ENCODE peak calls at places on chromosomes 11 and 22, in five cellular contexts. T is Karpas-422, Z is mammary epithelial cell, D is neuronal stem cell, M is upper lobe of right lung. E is an unnamed sample. For H3K4me1, the result is how much of the 10 kb centered on the place peaks cover.

GRCh38 chr22:49975543-49976389 is 15.2 kb downstream of the PIM3 start:
- DNase-seq in Z (no peak), D (no peak), M (peak), T (no peak), E (no peak)

GRCh38 chr11:133927690-133928627 is 28.8 kb downstream of the IGSF9B start:
- DNase-seq in Z (peak), T (peak), D (no peak), M (peak), E (peak)

GRCh38 chr11:80282643-80283042 is 841.8 kb upstream of the TENM4 start:
- DNase-seq in T (no peak), D (no peak), M (no peak), Z (no peak), E (no peak)

GRCh38 chr11:19715373-19715772 is 2.7 kb downstream of the NAV2 start:
- DNase-seq in D (no peak), Z (peak), M (no peak), T (no peak), E (no peak)

GRCh38 chr22:46421272-46421671 is 85.8 kb downstream of the TRMU start:
- DNase-seq in M (no peak), Z (no peak), T (no peak), D (no peak), E (peak)

GRCh38 chr11:123187670-123188507 is 7.2 kb downstream of the CLMP start:
- DNase-seq in T (no peak), M (no peak), D (no peak), Z (peak), E (no peak)

GRCh38 chr11:1561266-1561665 is 10.8 kb downstream of the DUSP8 start:
- DNase-seq in D (no peak), Z (no peak), T (no peak), M (peak), E (no peak)

GRCh38 chr11:72975778-72976520 is 161.7 kb downstream of the ATG16L2 start:
- DNase-seq in M (no peak), T (no peak), Z (peak), D (no peak), E (no peak)

GRCh38 chr22:37559901-37560681 is at the start of gene CDC42EP1:
- DNase-seq in Z (no peak), T (no peak), M (peak), D (no peak), E (no peak)

GRCh38 chr22:39994566-39995345 is at the start of gene FAM83F:
- DNase-seq in Z (peak), T (no peak), M (no peak), D (no peak), E (peak)

GRCh38 chr11:107598225-107599139 is 7.5 kb downstream of the ELMOD1 start:
- DNase-seq in T (peak), M (peak), Z (no peak), D (no peak), E (no peak)

GRCh38 chr11:35193767-35194166 is 54.8 kb downstream of the CD44 start:
- DNase-seq in D (no peak), Z (no peak), M (no peak), T (no peak), E (no peak)

GRCh38 chr11:35190804-35191348 is 51.9 kb downstream of the CD44 start:
- DNase-seq in M (no peak), Z (no peak), T (no peak), D (no peak), E (no peak)

GRCh38 chr11:35187996-35188395 is 49.0 kb downstream of the CD44 start:
- DNase-seq in D (no peak), T (no peak), M (no peak), Z (no peak), E (no peak)

GRCh38 chr11:35192347-35192746 is 53.4 kb downstream of the CD44 start:
- DNase-seq in Z (no peak), D (no peak), M (peak), T (no peak), E (no peak)
- H3K27ac ChIP-seq in Z (no peak), D (no peak), M (no peak), T (no peak), E (no peak)

GRCh38 chr11:65398362-65398910 is 12.0 kb downstream of the FRMD8 start:
- DNase-seq in D (no peak), M (no peak), T (no peak), Z (no peak), E (no peak)
- H3K4me1 ChIP-seq in D (under half), M (under half), T (under half), Z (under half), E (under half)

GRCh38 chr11:70079691-70080090 is 1.6 kb downstream of the ANO1 start:
- DNase-seq in M (no peak), T (no peak), D (no peak), Z (peak), E (no peak)
- H3K4me3 ChIP-seq in M (no peak), T (no peak), D (no peak), Z (no peak), E (no peak)

GRCh38 chr11:75472081-75472732 is 39.2 kb upstream of the KLHL35 start:
- DNase-seq in D (no peak), T (no peak), Z (peak), M (no peak), E (no peak)
- H3K27ac ChIP-seq in D (no peak), T (peak), Z (no peak), M (no peak), E (no peak)

GRCh38 chr11:12161603-12162350 is 51.4 kb downstream of the MICAL2 start:
- DNase-seq in M (peak), D (no peak), Z (no peak), T (no peak), E (no peak)
- H3K4me1 ChIP-seq in M (half or more), D (under half), Z (half or more), T (under half), E (under half)

GRCh38 chr11:124879999-124880611 is 14.9 kb downstream of the ROBO3 start:
- DNase-seq in M (peak), D (no peak), Z (no peak), T (no peak), E (no peak)
- H3K4me3 ChIP-seq in M (no peak), D (no peak), Z (no peak), T (no peak), E (no peak)

DNA sequence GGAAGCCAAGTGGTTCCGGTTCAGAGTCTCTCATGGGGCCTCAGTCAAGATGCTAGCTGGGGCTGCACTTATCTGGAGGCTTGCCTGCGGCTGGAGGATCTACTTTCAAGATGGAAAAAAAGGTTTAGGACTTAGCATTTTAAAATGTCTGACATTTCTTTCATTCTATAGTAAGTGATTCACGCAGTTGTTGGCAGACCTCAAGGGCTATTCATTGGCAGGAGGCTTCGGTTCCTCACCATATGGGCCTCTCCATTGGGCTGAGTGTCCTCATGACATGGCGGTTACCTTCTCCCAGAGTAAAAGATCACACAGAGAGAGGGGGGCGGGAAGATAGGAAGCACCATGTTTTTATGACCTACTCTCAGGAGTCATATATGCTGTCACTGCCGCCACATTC is 298.0 kb upstream of the PLET1 start:
- DNase-seq in M (no peak), Z (no peak), D (no peak), T (no peak), E (no peak)
- H3K27ac ChIP-seq in M (no peak), Z (no peak), D (no peak), T (no peak), E (no peak)

DNA sequence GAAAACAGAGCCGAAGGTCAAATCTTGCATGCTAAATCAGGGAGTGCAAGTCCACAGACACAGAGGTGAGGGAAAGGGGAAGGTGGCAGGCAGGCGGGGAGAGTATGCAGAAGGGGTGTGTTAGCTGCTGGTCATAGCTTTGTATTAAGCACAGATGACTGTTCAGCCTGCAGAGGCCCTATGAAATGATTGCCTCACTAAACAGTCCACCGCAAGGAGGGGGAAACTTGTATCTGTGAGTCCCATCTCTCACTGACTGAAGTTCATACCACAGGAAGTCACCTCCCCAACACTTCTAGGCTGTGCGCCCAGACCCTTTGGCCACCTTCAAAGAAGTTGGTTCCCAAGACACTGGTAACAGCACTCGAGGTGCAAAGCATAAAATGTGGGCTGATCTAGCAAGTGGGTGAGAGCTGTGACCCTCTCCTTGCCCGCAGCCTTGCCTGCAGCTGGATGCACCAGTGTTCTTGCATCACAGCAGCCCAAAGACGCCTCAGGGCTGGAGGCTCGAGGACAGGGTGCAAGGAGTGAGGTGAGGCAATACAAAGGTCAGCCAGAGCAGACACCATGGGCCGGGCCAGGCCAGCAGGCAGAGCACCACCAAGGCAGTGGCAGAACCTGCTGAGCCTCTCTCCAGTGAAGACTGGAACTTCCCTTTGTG is 115.3 kb upstream of the TBCEL start:
- DNase-seq in M (no peak), D (no peak), T (no peak), Z (no peak), E (no peak)
- H3K4me1 ChIP-seq in M (under half), D (under half), T (under half), Z (under half), E (under half)

DNA sequence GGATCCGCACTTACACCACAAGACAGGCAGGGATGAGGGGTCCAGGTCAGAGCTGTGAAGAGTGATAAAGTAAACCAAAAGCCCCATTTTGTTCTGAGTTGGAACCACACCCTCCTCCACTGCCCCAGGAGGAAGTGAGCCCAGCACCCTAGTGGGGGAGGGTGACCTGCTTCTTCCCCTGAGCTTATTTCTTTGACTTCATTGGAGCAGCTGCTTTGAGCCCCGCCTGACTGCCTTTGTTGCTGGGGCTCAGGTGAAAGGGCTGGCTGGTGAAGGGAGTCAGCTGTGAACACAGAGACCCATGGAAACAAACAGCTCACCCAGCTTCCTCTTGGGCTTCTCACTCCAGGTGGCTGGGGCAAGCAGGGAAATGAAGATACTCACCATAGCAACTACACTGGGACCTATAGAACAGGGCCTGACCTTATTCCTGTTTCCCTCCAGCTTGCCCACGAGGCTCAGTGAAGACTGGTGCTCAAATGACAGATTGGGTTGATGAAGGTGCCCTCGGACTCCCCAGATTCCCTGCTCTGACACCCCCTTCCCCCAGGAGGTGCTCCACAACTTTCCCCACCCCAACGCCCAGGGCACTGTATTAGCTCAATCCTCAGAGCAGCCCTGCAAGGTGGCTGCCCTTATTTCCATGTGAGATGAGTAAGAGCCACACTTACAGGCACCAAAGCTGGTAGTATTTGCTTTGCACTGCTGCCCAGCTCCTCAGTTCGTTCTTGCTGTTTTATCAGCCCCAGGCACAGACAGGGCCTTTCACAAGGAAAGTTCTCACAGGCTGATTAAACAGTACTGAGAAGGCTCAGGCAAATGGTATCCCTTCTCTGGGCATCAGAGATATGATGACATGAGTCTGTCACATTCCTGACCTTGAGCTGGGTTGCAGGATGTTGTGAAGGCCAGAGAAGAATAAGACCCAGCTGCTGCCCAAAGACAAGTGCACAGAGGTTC is 2.4 kb downstream of the UCP2 start:
- DNase-seq in T (peak), D (no peak), M (peak), Z (peak), E (peak)
- H3K4me3 ChIP-seq in T (peak), D (no peak), M (peak), Z (no peak), E (peak)

GRCh38 chr22:36343720-36344105 is 44.1 kb downstream of the MYH9 start:
- DNase-seq in T (no peak), Z (no peak), M (no peak), D (no peak), E (no peak)

GRCh38 chr22:36339171-36340065 is 48.3 kb downstream of the MYH9 start:
- DNase-seq in D (no peak), M (no peak), T (no peak), Z (peak), E (no peak)

GRCh38 chr22:36340621-36341020 is 47.1 kb downstream of the MYH9 start:
- DNase-seq in D (no peak), Z (no peak), M (no peak), T (no peak), E (no peak)

GRCh38 chr22:36343070-36343719 is 44.6 kb downstream of the MYH9 start:
- DNase-seq in D (no peak), T (no peak), Z (no peak), M (no peak), E (no peak)

DNA sequence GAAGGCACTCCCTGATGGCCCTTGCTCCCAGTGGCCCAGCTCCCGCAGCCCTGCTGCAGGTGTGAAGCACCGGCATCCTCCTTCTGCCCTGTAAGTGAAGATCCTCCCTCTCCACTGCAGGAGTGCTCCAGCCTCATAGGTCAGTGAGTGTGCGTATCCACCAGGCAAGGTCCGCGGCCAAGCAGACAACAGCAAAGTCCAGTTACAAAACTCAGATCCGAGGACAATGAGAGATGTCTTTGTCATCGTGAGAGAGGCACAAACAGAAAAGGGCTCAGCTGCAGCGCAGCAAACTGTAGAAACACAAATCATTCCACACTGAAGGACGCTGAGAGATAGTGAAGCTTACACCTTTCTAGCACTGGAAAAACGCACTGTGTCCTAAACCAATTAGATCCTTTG is 46.1 kb downstream of the MYH9 start:
- DNase-seq in Z (no peak), D (no peak), T (no peak), M (no peak), E (no peak)
- H3K27ac ChIP-seq in Z (no peak), D (no peak), T (no peak), M (no peak), E (peak)

E was measured in CD4-positive, CD25-positive, alpha-beta regulatory T cell.